ENCODE peak calls at places on chromosomes 3 and 15, in four cellular contexts. M is lung, D is Panc1, O is esophagus squamous epithelium. I is an unnamed sample. For H3K4me1 and H3K9me3, the result is how much of the 10 kb centered on the place peaks cover.

GRCh38 chr15:35321926-35322325 is 224.0 kb downstream of the DPH6 start:
- DNase-seq in O (no peak), D (no peak), M (no peak), I (no peak)

GRCh38 chr3:170724599-170724998 is 138.7 kb upstream of the SLC7A14 start:
- DNase-seq in O (no peak), M (no peak), D (no peak), I (no peak)

GRCh38 chr15:50854594-50855490 is 53.6 kb upstream of the AP4E1 start:
- DNase-seq in M (no peak), O (no peak), D (no peak), I (no peak)

GRCh38 chr3:131735121-131735520 is 232.3 kb upstream of the MRPL3 start:
- DNase-seq in D (no peak), O (no peak), M (no peak), I (no peak)

GRCh38 chr3:179551383-179551782 is 11.3 kb upstream of the ACTL6A start:
- DNase-seq in M (no peak), D (no peak), O (no peak), I (no peak)

GRCh38 chr3:107561980-107562379 is 39.2 kb downstream of the BBX start:
- DNase-seq in D (no peak), O (no peak), M (no peak), I (no peak)

GRCh38 chr3:15892828-15893227 is 95.0 kb upstream of the ANKRD28 start:
- DNase-seq in O (no peak), M (no peak), D (no peak), I (no peak)

GRCh38 chr15:29910068-29910467 is 87.8 kb upstream of the TJP1 start:
- DNase-seq in D (no peak), M (no peak), O (no peak), I (no peak)

GRCh38 chr15:39099524-39099923 is 481.4 kb upstream of the THBS1 start:
- DNase-seq in D (no peak), O (no peak), M (no peak), I (no peak)

GRCh38 chr15:29924750-29925149 is 102.5 kb upstream of the TJP1 start:
- DNase-seq in M (peak), D (no peak), O (no peak), I (no peak)

GRCh38 chr3:138875754-138876664 is 41.3 kb upstream of the PIK3CB start:
- DNase-seq in D (no peak), M (no peak), O (no peak), I (no peak)

GRCh38 chr3:145939431-145939830 is 221.6 kb downstream of the PLOD2 start:
- DNase-seq in O (no peak), M (no peak), D (no peak), I (no peak)

DNA sequence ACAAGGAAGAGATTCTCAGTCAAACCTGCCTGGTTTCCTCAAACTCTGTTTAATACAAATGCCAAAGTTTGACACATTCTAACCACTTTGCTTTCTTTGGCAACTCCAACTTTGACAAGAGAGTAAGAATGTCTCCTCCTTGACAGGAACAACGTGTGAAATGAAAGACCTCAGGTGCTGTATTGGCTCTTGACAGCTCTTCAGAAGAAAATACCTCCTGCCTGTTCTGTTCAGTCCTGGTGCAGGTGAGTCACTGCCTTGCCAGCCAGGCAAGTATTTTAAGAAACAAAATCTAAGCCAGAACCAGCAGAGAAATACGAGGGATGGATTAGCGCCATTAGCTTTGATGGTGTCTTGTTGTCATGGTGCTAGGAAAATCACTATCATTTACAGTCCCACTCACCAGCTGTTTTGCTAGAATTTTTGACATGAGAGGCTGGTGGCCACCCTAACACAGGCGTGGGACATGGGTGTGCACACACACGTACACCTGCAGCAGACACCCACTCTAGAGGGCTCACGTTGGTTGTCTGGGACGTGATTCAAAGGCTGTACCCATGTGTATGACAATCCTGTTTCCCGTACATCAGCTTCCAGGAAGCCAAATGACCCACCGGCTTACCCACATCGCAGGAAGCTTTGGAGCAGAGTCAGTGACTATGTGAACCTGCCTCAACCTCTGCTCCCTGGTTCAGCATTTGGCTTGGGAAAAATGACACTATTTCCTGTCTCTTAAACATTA is 60.4 kb downstream of the CCNL1 start:
- DNase-seq in M (peak), D (no peak), O (no peak), I (no peak)
- H3K4me1 ChIP-seq in M (under half), D (under half), O (under half), I (under half)

GRCh38 chr15:62021991-62022600 is 38.2 kb downstream of the VPS13C start:
- DNase-seq in D (no peak), O (no peak), M (no peak), I (no peak)
- TF ChIP-seq CTCF in D (peak), O (no peak), M (no peak), I (no peak)

GRCh38 chr3:44981751-44982150 is 5.7 kb downstream of the EXOSC7 start:
- DNase-seq in D (no peak), M (no peak), O (no peak), I (no peak)

GRCh38 chr3:44981220-44981619 is 5.2 kb downstream of the EXOSC7 start:
- DNase-seq in D (no peak), M (no peak), O (no peak), I (no peak)

GRCh38 chr3:44984335-44984734 is 8.3 kb downstream of the EXOSC7 start:
- DNase-seq in O (no peak), D (no peak), M (no peak), I (no peak)

GRCh38 chr3:44982817-44983216 is 6.8 kb downstream of the EXOSC7 start:
- DNase-seq in O (no peak), M (no peak), D (no peak), I (no peak)

DNA sequence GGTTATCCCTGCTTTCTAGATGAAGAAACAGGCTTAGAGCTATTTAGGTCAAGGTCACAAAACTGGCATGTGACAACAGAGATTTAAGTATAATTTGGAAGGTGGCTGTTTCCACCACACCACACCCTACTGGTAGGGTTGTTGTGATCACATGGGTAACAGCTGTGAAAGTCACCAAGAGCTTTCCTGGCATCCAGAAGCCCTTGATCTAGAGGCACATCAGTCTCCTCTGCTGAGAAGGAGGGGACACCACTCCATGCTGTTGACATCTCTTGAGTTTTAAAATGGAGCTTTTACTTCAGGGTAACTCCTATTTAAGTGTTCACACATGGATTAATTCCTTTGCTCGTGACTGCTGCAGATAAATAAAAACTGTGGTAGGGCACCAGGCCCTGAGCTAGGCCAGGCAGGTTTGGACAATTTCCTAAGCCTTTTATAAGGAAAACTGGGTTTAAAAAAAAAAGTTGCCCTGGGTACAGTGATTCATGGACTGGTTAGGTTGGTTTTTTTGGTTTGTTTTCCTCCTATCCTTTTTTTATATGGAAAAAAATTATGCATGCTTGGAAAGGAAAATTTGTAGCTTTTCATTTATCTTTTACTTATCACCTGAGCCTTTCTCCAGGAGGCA is 7.5 kb downstream of the EXOSC7 start:
- DNase-seq in O (no peak), M (no peak), D (no peak), I (no peak)
- H3K9me3 ChIP-seq in O (under half), M (under half), D (under half), I (under half)

GRCh38 chr3:195532345-195532744 is 10.8 kb downstream of the PPP1R2 start:
- DNase-seq in M (no peak), D (no peak), O (no peak), I (no peak)

GRCh38 chr3:195531683-195532082 is 11.4 kb downstream of the PPP1R2 start:
- DNase-seq in D (no peak), M (no peak), O (no peak), I (no peak)

GRCh38 chr3:195537995-195538394 is 5.1 kb downstream of the PPP1R2 start:
- DNase-seq in M (no peak), D (no peak), O (no peak), I (no peak)

DNA sequence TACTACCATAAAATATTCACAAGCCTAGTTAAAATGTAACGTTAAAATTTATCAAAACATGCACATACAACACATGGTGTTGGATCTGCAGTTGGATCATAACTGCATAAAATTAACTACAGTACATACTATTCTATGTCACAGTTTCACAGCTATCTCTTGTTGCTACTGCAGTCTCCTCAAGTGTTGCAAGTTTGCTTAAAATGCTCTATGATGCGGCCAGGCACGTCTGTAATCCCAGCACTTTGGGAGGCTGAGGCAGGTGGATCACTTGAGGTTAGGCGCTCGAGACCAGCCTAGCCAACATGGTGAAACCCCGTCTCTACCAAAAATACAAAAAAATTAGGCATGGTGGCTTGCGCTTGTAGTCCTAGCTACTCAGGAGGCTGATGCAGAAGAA is 10.3 kb downstream of the PPP1R2 start:
- DNase-seq in M (no peak), O (no peak), D (no peak), I (no peak)
- H3K4me1 ChIP-seq in M (under half), O (under half), D (under half), I (under half)

I was measured in mucosa of descending colon.